ENCODE peak calls at places on chromosomes 4 and X, in eight cellular contexts. L is sigmoid colon, I is A549, H is tibial nerve, W is GM12878, O is esophagus muscularis mucosa, U is H1, S is suprapubic skin. A is an unnamed sample.

GRCh38 chrX:119646515-119646914 is 40.3 kb upstream of the NKRF start:
- DNase-seq in I (no peak), W (no peak), L (no peak), H (no peak), U (no peak), O (no peak), S (no peak), A (no peak)

GRCh38 chr4:147578057-147578476 is 39.1 kb upstream of the TMEM184C start:
- DNase-seq in O (no peak), L (no peak), I (peak), W (no peak), S (no peak), U (no peak), H (no peak), A (no peak)

GRCh38 chrX:150032742-150033141 is 94.5 kb upstream of the EOLA2 start:
- DNase-seq in W (no peak), L (no peak), S (no peak), U (no peak), I (peak), O (no peak), H (no peak), A (no peak)

GRCh38 chr4:170134821-170135220 is 45.1 kb upstream of the AADAT start:
- DNase-seq in H (no peak), O (no peak), W (no peak), I (no peak), S (no peak), L (no peak), U (no peak), A (no peak)

GRCh38 chrX:131728295-131729145 is 184.6 kb downstream of the OR13H1 start:
- DNase-seq in U (no peak), O (no peak), S (peak), W (peak), H (no peak), I (peak), L (peak), A (peak)

GRCh38 chr4:5865896-5866599 is 26.8 kb downstream of the CRMP1 start:
- DNase-seq in O (no peak), S (no peak), W (no peak), L (no peak), U (no peak), H (no peak), I (no peak), A (no peak)

GRCh38 chrX:130878350-130879341 is 24.4 kb downstream of the ENOX2 start:
- DNase-seq in O (no peak), I (peak), S (no peak), L (no peak), H (no peak), U (no peak), W (no peak), A (peak)

GRCh38 chr4:133996431-133997121 is 205.0 kb downstream of the PABPC4L start:
- DNase-seq in W (no peak), I (no peak), L (no peak), S (no peak), H (no peak), U (peak), O (no peak), A (no peak)

GRCh38 chr4:79027656-79028055 is 88.4 kb upstream of the PAQR3 start:
- DNase-seq in S (no peak), H (no peak), U (no peak), L (no peak), W (no peak), O (no peak), I (no peak), A (no peak)

GRCh38 chr4:153474251-153474650 is 8.1 kb downstream of the TMEM131L start:
- DNase-seq in O (no peak), U (no peak), I (no peak), H (no peak), S (no peak), L (no peak), W (no peak), A (no peak)

GRCh38 chr4:80036306-80036705 is 36.7 kb downstream of the ANTXR2 start:
- DNase-seq in I (no peak), U (no peak), O (no peak), S (no peak), W (no peak), H (no peak), L (no peak), A (no peak)

GRCh38 chrX:17412692-17413091 is 37.7 kb downstream of the NHS start:
- DNase-seq in W (no peak), S (no peak), U (no peak), I (peak), L (no peak), H (no peak), O (no peak), A (no peak)

GRCh38 chrX:12975999-12976558 is 1.2 kb downstream of the TMSB4X start:
- DNase-seq in L (no peak), I (peak), H (no peak), U (no peak), S (peak), W (no peak), O (no peak), A (peak)

GRCh38 chrX:18424482-18425198 is 768 bp upstream of the CDKL5 start:
- DNase-seq in I (peak), W (no peak), U (no peak), H (no peak), L (peak), S (no peak), O (no peak), A (peak)

GRCh38 chr4:114811564-114812360 is 213.2 kb downstream of the UGT8 start:
- DNase-seq in W (no peak), I (no peak), S (no peak), U (no peak), O (no peak), H (no peak), L (no peak), A (no peak)

GRCh38 chr4:114807357-114807756 is 208.8 kb downstream of the UGT8 start:
- DNase-seq in U (no peak), H (no peak), I (no peak), W (no peak), L (no peak), S (no peak), O (no peak), A (no peak)

DNA sequence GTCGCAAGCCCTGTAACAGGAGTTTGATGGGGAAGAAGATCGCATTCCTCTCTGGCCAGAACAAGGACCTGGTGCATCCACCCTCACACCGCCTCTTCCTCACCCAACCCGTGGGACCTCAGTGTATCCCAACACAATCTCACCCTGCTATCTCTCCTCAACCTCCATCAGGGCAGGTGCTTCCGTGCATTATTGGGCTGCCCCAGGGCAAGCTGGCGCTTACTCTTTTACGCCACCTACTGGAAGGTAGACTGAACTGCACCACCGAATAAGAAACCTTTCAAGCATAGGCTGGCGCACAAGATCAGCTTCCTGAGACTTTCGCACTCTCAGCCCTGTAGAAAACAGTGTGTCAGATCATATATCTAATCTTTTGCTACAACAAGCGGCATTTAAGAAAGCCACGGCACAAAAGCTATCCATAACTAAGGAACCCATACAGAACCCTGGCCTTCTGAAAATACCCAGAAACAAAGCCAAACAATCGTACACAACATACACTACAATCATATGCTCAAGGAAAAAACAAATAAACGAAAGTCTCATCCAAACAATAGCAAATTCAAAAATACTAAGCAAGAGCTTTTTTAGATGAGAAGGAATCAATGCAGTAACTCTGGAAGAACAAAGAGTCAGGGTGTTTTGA is 209.3 kb downstream of the UGT8 start:
- DNase-seq in W (no peak), U (peak), L (no peak), I (peak), O (no peak), H (no peak), S (no peak), A (peak)
- TF ChIP-seq CTCF in W (peak), U (peak), L (peak), I (peak), O (peak), H (peak), S (peak), A (peak)

DNA sequence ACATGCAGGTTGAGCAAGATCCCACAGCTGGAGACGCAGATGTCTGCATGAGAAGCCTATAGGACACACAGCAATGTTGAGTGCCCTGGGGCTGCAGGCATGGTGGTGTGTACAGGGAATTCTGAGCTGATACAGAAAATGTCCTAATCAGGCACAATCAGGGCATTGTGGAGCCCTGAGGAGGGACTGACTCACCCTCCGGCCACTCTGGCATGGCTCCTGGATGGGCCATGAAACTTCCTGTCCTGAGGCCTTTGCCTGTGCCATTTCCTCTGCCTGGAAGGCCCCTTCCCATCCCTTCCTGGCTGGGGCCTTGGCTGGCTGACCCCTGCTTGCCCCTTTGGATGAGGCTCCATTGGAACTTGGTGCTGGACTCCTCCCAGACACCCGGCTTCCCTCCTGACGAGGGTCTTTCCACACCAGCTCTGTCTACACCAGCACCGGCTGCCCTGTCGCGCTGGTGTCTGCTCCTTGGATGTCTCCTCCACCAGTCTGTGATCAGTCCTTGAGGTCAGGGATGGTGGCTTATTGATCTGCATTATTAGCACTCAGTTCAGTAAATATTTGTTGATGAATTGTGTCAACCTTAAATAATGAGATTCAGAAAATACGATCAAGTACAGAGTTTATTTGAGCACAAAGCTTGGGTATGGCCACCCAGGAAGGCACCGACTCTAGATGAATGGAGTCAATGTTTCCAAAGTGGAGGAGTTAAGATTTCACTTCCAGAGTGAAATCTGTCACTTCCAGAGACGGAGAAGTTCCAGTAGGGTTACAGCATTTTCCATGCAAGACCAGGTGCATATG is 16.8 kb upstream of the AFAP1 start:
- DNase-seq in I (peak), W (no peak), S (no peak), O (no peak), L (no peak), U (no peak), H (peak), A (no peak)
- TF ChIP-seq EP300 in I (peak), W (no peak), S (no peak), O (no peak), L (no peak), U (no peak), H (peak), A (peak)

GRCh38 chr4:73869130-73870055 is at the start of gene CXCL1:
- DNase-seq in U (no peak), I (peak), H (peak), W (no peak), S (peak), L (peak), O (no peak), A (peak)
- H3K4me3 ChIP-seq in U (peak), I (peak), H (peak), W (no peak), S (peak), L (peak), O (peak), A (peak)

DNA sequence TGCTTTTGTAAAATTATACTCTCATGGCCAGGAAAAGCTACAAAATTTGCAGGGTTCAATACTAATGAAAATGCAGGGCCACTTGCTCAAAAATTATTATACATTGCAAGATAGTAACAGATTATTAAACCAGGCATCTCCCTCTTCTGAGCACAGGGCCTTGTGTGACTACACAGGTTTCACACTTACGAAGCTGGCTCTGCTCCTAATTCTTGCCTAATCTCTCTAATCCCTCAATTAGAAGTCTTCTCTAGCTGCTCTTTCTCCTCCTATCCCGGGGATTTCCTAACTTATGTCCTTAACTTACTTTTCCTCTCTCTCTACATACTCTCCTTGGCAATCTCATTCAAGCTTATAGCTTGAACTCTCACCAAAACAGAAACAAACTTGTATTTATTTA is 168.3 kb downstream of the AREG start:
- DNase-seq in U (no peak), O (no peak), I (no peak), L (no peak), W (no peak), H (no peak), S (no peak), A (no peak)
- TF ChIP-seq CTCF in U (no peak), O (no peak), I (no peak), L (no peak), W (no peak), H (no peak), S (no peak), A (no peak)

DNA sequence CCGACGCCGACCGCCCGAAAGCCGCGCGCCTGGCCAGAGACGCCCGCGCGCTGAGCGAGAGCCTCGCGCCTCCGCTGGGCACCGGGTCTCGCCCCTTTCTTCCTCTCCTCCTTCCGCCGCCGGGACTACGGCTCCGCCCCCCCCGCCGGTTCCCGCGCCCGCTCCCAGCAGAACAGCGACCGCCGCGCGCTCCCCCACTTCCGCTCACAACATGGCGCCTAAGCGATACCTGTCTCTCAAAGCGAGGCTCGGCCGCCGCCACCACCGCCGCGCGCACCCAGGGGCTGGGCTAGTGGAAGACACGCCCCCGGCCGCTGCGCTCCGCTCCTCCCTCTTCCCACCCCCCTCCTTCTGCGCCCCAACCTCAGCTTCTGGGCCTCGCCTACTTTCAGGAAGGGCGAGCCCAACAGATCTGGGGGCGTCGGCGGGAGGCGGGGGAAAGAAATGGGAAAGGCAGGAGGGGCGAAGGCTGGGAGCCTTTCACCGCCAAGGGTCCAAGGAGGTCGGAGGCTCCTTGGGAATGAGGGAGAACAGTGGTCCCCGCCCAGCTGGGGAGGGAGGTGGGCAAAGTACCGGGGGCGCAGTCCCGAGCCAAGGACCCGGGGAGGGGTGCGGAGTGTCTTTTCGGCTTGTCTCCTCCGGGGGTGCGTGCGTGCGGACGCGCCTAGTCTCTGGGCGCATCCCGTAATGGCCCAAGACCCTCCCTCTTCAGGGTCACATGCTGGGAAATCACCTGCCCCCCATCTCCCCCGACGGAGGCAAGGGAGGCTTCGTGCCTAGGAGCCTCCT is at the start of gene RPS6KA3:
- DNase-seq in S (peak), O (peak), U (peak), I (peak), L (peak), W (peak), H (peak), A (peak)
- TF ChIP-seq EP300 in S (no peak), O (no peak), U (peak), I (no peak), L (no peak), W (no peak), H (peak), A (peak)

GRCh38 chr4:183691006-183691405 is 31.9 kb downstream of the TRAPPC11 start:
- DNase-seq in U (no peak), I (no peak), H (no peak), W (no peak), L (no peak), S (no peak), O (no peak), A (no peak)
- H3K4me3 ChIP-seq in U (no peak), I (no peak), H (no peak), W (no peak), L (no peak), S (no peak), O (no peak), A (no peak)

GRCh38 chr4:14308229-14308651 is 680.7 kb upstream of the BOD1L1 start:
- DNase-seq in I (no peak), L (no peak), O (no peak), U (no peak), S (no peak), H (no peak), W (no peak), A (no peak)

GRCh38 chr4:14317351-14317750 is 684.9 kb upstream of the CPEB2 start:
- DNase-seq in H (no peak), U (no peak), O (no peak), S (no peak), W (no peak), I (no peak), L (no peak), A (no peak)

GRCh38 chr4:14315129-14315528 is 687.2 kb upstream of the CPEB2 start:
- DNase-seq in L (no peak), O (no peak), I (no peak), S (no peak), W (no peak), U (no peak), H (no peak), A (no peak)

GRCh38 chr4:14309429-14309828 is 681.9 kb upstream of the BOD1L1 start:
- DNase-seq in L (no peak), S (no peak), I (no peak), W (no peak), O (no peak), U (no peak), H (no peak), A (peak)

DNA sequence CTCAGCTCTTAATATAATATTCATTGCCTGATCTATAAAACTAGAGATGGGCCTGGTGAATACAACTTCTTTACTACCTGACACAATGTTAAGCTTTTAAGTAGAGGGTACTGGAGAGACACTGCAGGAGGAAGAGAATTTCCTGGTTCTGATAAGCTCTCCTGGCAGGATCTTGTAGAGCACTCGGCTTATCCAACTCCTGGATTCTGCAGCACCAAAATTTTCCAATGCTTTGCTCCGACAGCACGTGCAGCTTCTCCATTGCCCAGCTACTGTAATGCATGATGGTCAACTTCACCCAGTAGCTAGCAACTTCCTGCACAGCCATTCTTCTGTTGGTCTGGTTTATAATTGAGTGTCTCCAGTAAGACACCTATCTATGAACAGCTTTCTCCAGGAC is 686.2 kb upstream of the BOD1L1 start:
- DNase-seq in I (no peak), W (no peak), L (no peak), H (no peak), O (no peak), S (no peak), U (no peak), A (no peak)
- TF ChIP-seq CTCF in I (no peak), W (no peak), L (no peak), H (no peak), O (no peak), S (no peak), U (no peak), A (no peak)

GRCh38 chr4:151434183-151434860 is 25.3 kb downstream of the FHIP1A start:
- DNase-seq in S (no peak), W (no peak), H (no peak), O (no peak), I (no peak), U (no peak), L (no peak), A (no peak)
- TF ChIP-seq EP300 in S (no peak), W (no peak), H (no peak), O (no peak), I (no peak), U (no peak), L (no peak), A (no peak)

GRCh38 chrX:71911731-71912050 is 1.0 kb downstream of the NHSL2 start:
- DNase-seq in O (no peak), S (no peak), I (no peak), L (peak), U (no peak), H (no peak), W (no peak), A (peak)

GRCh38 chrX:71909956-71910355 is 689 bp upstream of the NHSL2 start:
- DNase-seq in I (peak), S (no peak), U (no peak), O (no peak), W (no peak), H (peak), L (peak), A (no peak)

GRCh38 chrX:71911023-71911730 is 532 bp downstream of the NHSL2 start:
- DNase-seq in L (peak), O (no peak), H (no peak), U (no peak), W (no peak), S (no peak), I (peak), A (peak)

GRCh38 chrX:71912156-71912555 is 1.5 kb downstream of the NHSL2 start:
- DNase-seq in S (no peak), O (no peak), H (no peak), U (no peak), W (no peak), L (no peak), I (no peak), A (no peak)

GRCh38 chrX:71910526-71911022 is at the start of gene NHSL2:
- DNase-seq in I (peak), H (no peak), S (no peak), O (no peak), W (no peak), L (peak), U (no peak), A (no peak)
- H3K4me3 ChIP-seq in I (peak), H (peak), S (peak), O (peak), W (no peak), L (peak), U (peak), A (peak)